ENCODE peak calls at places on chromosomes 13 and 19, in ten cellular contexts. Q is tibial artery, L is K562, T is transverse colon, O is fibroblast of pulmonary artery, P is cardiac muscle cell, D is mesothelial cell of epicardium, S is RWPE1, R is heart left ventricle, K is AG09319. J is an unnamed sample.

GRCh38 chr19:6707011-6707657 is 13.3 kb downstream of the C3 start:
- DNase-seq in Q (no peak), L (no peak), T (no peak), O (no peak), P (no peak), D (no peak), S (no peak), R (no peak), K (no peak), J (no peak)

GRCh38 chr19:38707512-38708114 is 36.7 kb downstream of the CAPN12 start:
- DNase-seq in Q (peak), L (peak), T (no peak), O (peak), P (peak), D (no peak), S (no peak), R (peak), K (no peak), J (no peak)

GRCh38 chr13:114004416-114005205 is 30.7 kb upstream of the C13orf46 start:
- DNase-seq in Q (peak), L (peak), T (no peak), O (peak), P (peak), D (no peak), S (no peak), R (peak), K (no peak), J (no peak)

GRCh38 chr19:49677232-49677881 is at the start of gene PRMT1:
- DNase-seq in Q (no peak), L (peak), T (peak), O (peak), P (no peak), D (peak), S (no peak), R (no peak), K (no peak), J (no peak)

GRCh38 chr13:75803982-75804381 is 167.9 kb downstream of the LMO7 start:
- DNase-seq in Q (no peak), L (no peak), T (no peak), O (no peak), P (peak), D (no peak), S (no peak), R (no peak), K (no peak), J (no peak)

GRCh38 chr19:51637362-51637978 is 7.3 kb upstream of the SIGLEC5 start:
- DNase-seq in Q (no peak), L (peak), T (no peak), O (peak), P (peak), D (no peak), S (peak), R (no peak), K (no peak), J (no peak)

GRCh38 chr13:105773241-105773640 is 762.2 kb downstream of the EFNB2 start:
- DNase-seq in Q (no peak), L (no peak), T (no peak), O (no peak), P (no peak), D (no peak), S (no peak), R (no peak), K (no peak), J (no peak)

GRCh38 chr19:8503506-8503905 is 1.1 kb upstream of the PRAM1 start:
- DNase-seq in Q (no peak), L (no peak), T (no peak), O (no peak), P (no peak), D (no peak), S (no peak), R (no peak), K (no peak), J (no peak)

GRCh38 chr19:46211201-46211881 is 18.2 kb upstream of the IGFL1 start:
- DNase-seq in Q (no peak), L (no peak), T (no peak), O (peak), P (peak), D (peak), S (peak), R (no peak), K (no peak), J (no peak)

GRCh38 chr19:31335716-31336115 is 13.5 kb downstream of the TSHZ3 start:
- DNase-seq in Q (no peak), L (no peak), T (no peak), O (no peak), P (no peak), D (no peak), S (no peak), R (no peak), K (no peak), J (no peak)

DNA sequence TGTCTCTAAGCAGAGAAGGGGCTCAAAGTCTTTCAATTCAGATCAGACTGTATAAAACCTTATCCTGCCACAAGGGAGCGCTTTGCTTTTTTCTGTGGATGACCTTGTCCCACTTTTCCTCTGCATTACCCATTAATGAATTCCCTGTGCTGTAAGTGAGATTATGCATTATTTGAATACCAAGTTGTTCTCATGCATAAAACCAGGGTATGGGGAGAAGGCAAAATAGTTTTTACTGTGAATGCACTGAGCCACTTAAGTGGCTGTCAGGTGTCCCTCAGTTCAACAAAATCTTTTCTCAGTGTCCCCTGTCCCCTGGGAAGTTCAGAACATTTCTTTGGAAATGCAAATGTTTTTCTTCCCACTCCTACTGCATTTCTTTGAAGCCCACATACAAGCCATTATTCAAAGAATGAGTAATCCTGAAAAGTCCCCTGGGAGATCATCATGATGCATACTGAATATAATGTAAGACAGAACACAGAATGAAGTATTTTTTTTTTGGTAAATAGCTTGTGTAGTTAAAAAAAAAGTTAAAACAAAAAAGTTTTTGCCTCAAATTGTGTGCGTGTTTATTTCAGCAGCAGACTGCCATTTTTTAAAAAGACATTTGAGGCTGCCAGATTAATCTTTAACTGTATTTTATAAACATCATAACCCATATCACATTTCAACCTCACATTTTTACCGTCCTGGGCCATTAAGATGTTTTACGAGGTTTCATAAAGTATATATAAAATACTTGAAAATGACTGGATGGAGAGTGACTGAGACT is 506.7 kb upstream of the PCDH9 start:
- DNase-seq in Q (no peak), L (peak), T (no peak), O (peak), P (peak), D (no peak), S (no peak), R (no peak), K (no peak), J (no peak)
- TF ChIP-seq CTCF in Q (no peak), L (no peak), T (no peak), O (peak), P (no peak), D (peak), S (no peak), R (no peak), K (no peak), J (no peak)

DNA sequence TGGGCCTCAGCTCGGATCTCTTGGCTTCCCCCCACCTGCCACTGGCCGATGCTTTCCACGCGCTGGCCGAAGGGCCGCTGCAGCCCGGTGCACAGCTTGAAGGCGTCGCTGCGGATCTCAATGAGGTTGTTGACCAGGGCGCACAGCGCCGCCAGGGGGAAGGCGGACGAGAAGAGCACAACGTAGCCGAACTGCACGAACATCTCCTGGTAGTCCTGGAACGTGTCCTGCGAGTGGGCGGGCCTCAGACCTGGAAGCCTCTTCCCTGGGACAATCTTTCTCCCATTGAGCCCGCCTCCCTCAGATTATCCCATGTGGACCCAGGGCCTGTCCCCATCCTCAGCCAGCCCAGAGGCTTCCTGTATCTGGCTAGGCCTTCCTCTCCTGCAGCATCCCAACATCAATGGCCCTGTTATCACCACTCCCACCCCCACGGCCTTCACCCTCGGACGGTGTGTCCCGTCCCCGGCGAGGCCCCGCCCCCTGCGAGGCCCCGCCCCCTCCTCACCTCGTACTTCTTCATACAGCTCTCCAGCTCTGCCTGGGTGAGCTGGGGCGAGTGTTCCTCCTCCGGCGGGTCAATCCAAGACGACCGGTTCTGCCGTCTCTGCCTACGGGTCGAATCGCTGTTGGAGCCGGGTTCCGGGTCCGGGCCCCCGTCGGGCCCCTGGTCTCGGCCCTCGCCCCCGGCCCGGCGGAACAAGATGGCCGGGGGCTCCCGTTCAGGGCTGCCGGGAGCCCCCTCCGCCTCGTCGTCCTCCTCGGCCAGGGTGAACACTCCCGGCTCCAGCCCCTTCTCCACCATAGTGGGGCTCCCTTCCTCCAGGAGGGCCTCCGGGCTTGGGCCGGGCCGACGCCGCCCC is 6.8 kb downstream of the ANO8 start:
- DNase-seq in Q (no peak), L (peak), T (peak), O (peak), P (peak), D (peak), S (peak), R (no peak), K (no peak), J (peak)
- TF ChIP-seq CTCF in Q (no peak), L (peak), T (peak), O (peak), P (peak), D (peak), S (no peak), R (no peak), K (no peak), J (no peak)

GRCh38 chr19:10820173-10820572 is 15.8 kb downstream of the TMED1 start:
- DNase-seq in Q (no peak), L (peak), T (no peak), O (no peak), P (no peak), D (no peak), S (no peak), R (peak), K (no peak), J (no peak)
- TF ChIP-seq CTCF in Q (no peak), L (peak), T (no peak), O (peak), P (no peak), D (no peak), S (no peak), R (no peak), K (peak), J (peak)

DNA sequence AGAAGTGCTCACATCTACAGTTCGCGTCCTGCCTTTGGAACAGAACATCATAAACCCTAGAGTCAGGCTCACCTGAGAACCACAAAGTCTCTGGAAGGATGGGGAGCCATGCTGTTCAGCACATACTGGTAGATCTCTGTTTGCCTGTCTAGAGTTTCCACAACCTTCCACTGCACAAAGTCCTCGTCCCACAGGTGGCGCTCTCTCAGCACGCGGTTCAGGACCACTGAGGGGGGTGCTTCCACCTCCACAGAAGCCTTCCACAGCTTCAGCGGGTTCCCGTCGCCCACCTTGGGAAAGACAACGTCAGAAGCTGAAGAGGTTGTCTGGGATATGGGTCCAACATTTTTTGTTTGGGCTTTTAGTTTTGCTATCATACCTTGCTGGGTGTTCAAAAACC is 93.6 kb downstream of the KL start:
- DNase-seq in Q (no peak), L (peak), T (no peak), O (no peak), P (no peak), D (no peak), S (no peak), R (no peak), K (no peak), J (no peak)
- TF ChIP-seq CTCF in Q (no peak), L (peak), T (no peak), O (peak), P (peak), D (no peak), S (no peak), R (peak), K (peak), J (peak)

DNA sequence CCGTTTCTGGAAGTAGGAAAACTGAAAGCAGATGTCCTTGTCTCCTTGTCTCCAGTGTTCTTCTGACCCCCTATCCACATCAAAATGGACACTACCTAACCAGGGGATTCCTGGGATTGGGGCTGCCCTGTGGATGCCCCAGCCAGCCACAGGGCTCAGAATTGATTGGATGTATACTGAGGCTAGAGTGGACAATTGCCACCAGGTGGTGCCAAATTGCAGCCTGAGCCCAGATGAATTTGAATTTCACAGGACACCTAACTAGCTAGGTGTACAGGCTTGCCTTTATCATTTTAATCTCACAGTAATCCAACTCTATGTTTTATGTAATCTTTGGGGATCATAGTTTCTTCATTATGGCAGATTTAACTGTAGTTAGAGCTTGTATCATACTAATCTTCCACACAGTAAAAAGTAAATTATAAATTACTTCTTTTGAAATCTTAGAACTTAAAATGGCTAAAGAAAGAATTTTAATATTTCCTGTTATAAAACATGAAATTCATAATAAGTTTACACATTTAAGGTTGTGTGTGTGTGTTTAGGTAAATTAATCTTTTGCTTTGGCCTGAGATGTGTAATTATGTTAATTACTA is 58.0 kb downstream of the PIBF1 start:
- DNase-seq in Q (no peak), L (peak), T (peak), O (peak), P (peak), D (no peak), S (peak), R (peak), K (no peak), J (peak)
- TF ChIP-seq CTCF in Q (peak), L (peak), T (peak), O (peak), P (peak), D (peak), S (peak), R (peak), K (peak), J (peak)

J was measured in GM13976.